ENCODE peak calls at places on chromosomes 1 and 21, in ten cellular contexts. O, Q, J, P, W, I, Z, H, N and S are unnamed samples.

GRCh38 chr21:17501107-17502006 is 11.5 kb upstream of the CXADR start:
- DNase-seq in O (no peak), P (no peak), Q (no peak), H (no peak), W (no peak), N (no peak), J (no peak), Z (no peak), I (peak), S (no peak)

GRCh38 chr1:26434161-26434752 is 2.1 kb downstream of the DHDDS start:
- DNase-seq in I (peak), N (no peak), H (no peak), P (no peak), J (no peak), W (no peak), Q (no peak), Z (no peak), O (no peak), S (no peak)

GRCh38 chr1:82386365-82387069 is 585.8 kb downstream of the ADGRL2 start:
- DNase-seq in Q (no peak), W (no peak), I (no peak), H (no peak), Z (no peak), O (no peak), N (no peak), J (peak), P (no peak), S (no peak)

GRCh38 chr1:43849670-43850069 is 83.9 kb upstream of the ARTN start:
- DNase-seq in I (no peak), Q (no peak), O (no peak), P (no peak), Z (no peak), H (no peak), W (no peak), N (no peak), J (no peak), S (no peak)

GRCh38 chr21:26070822-26071425 is 99.6 kb downstream of the APP start:
- DNase-seq in J (peak), Q (peak), Z (peak), I (peak), N (peak), P (peak), O (peak), W (no peak), H (peak), S (no peak)

GRCh38 chr1:119713039-119713537 is 1.4 kb downstream of the PHGDH start:
- DNase-seq in H (peak), Q (no peak), O (no peak), N (peak), W (no peak), J (peak), P (no peak), I (no peak), Z (peak), S (no peak)

GRCh38 chr1:5755552-5756125 is 236.6 kb downstream of the NPHP4 start:
- DNase-seq in H (no peak), P (no peak), Z (no peak), N (no peak), O (no peak), W (no peak), J (no peak), I (no peak), Q (no peak), S (peak)

GRCh38 chr1:191371626-191372025 is 786.6 kb upstream of the RGS18 start:
- DNase-seq in N (no peak), H (no peak), Z (no peak), O (no peak), J (no peak), W (no peak), Q (no peak), P (no peak), I (no peak), S (no peak)

GRCh38 chr1:67889940-67890567 is 56.8 kb upstream of the GNG12 start:
- DNase-seq in O (no peak), P (peak), J (peak), Q (no peak), Z (peak), W (no peak), H (no peak), I (peak), N (no peak), S (no peak)

GRCh38 chr1:24558902-24559791 is 3.3 kb downstream of the NCMAP start:
- DNase-seq in O (no peak), P (no peak), H (peak), W (peak), Z (peak), N (no peak), Q (peak), J (peak), I (peak), S (no peak)

GRCh38 chr1:204728456-204728855 is 42.9 kb upstream of the LRRN2 start:
- DNase-seq in O (no peak), N (no peak), P (no peak), Q (no peak), I (peak), W (no peak), J (no peak), H (no peak), Z (no peak), S (no peak)

GRCh38 chr21:44919913-44920693 is 596 bp downstream of the ITGB2 start:
- DNase-seq in Q (no peak), I (no peak), P (no peak), O (no peak), W (no peak), Z (no peak), H (no peak), N (no peak), J (no peak), S (peak)

GRCh38 chr1:113325039-113325438 is 65.3 kb upstream of the MAGI3 start:
- DNase-seq in J (no peak), W (no peak), I (peak), P (no peak), Q (no peak), Z (no peak), H (no peak), O (no peak), N (no peak), S (no peak)

GRCh38 chr1:22208265-22208972 is 65.5 kb upstream of the WNT4 start:
- DNase-seq in N (no peak), Q (no peak), Z (no peak), I (peak), J (no peak), H (no peak), O (no peak), P (no peak), W (no peak), S (peak)

GRCh38 chr1:79005945-79006344 is 585 bp downstream of the ADGRL4 start:
- DNase-seq in P (no peak), O (no peak), H (no peak), W (no peak), J (peak), Z (peak), N (no peak), I (no peak), Q (no peak), S (no peak)

GRCh38 chr1:5976231-5976630 is 16.0 kb downstream of the NPHP4 start:
- DNase-seq in W (no peak), J (no peak), H (no peak), Q (no peak), P (no peak), I (no peak), O (no peak), Z (no peak), N (no peak), S (peak)

GRCh38 chr1:39720094-39720999 is 18.3 kb upstream of the PPIE start:
- DNase-seq in P (no peak), N (peak), O (no peak), J (peak), Z (peak), Q (no peak), W (no peak), H (no peak), I (peak), S (no peak)

GRCh38 chr1:96220644-96221043 is 500.9 kb upstream of the PTBP2 start:
- DNase-seq in W (no peak), H (no peak), P (no peak), I (no peak), O (no peak), J (no peak), N (no peak), Q (no peak), Z (no peak), S (no peak)

GRCh38 chr1:245687636-245688535 is 533.1 kb downstream of the KIF26B start:
- DNase-seq in Q (no peak), I (no peak), H (no peak), O (no peak), N (no peak), W (no peak), P (no peak), J (no peak), Z (no peak), S (no peak)

GRCh38 chr1:113930499-113931161 is 1.5 kb downstream of the HIPK1 start:
- DNase-seq in J (peak), O (no peak), H (no peak), P (peak), Q (no peak), I (peak), Z (peak), W (no peak), N (peak), S (no peak)

GRCh38 chr1:67463298-67463960 is 33.2 kb upstream of the SERBP1 start:
- DNase-seq in P (no peak), H (no peak), Q (no peak), I (no peak), Z (peak), J (no peak), O (no peak), N (no peak), W (no peak), S (no peak)

GRCh38 chr1:22241250-22241649 is 98.4 kb upstream of the WNT4 start:
- DNase-seq in O (no peak), H (no peak), J (no peak), Z (no peak), P (no peak), N (no peak), W (no peak), I (no peak), Q (no peak), S (no peak)

GRCh38 chr1:228216371-228217320 is 8.8 kb downstream of the OBSCN start:
- DNase-seq in Q (peak), O (no peak), P (no peak), Z (no peak), H (no peak), W (no peak), N (no peak), I (no peak), J (no peak), S (no peak)

GRCh38 chr1:156357977-156358376 is 11.0 kb upstream of the RHBG start:
- DNase-seq in Z (no peak), P (no peak), W (no peak), N (no peak), I (no peak), Q (no peak), H (no peak), J (no peak), O (no peak), S (no peak)

GRCh38 chr21:16082038-16082816 is 352.4 kb downstream of the USP25 start:
- DNase-seq in H (no peak), Q (no peak), N (peak), W (no peak), I (peak), P (no peak), J (peak), O (no peak), Z (peak), S (no peak)

GRCh38 chr1:233394860-233395717 is 67.6 kb downstream of the MAP3K21 start:
- DNase-seq in I (peak), J (peak), N (peak), W (no peak), Q (no peak), P (peak), H (peak), O (no peak), Z (peak), S (no peak)

GRCh38 chr1:224377676-224378006 is 21.0 kb downstream of the CNIH4 start:
- DNase-seq in N (no peak), Z (peak), I (peak), Q (no peak), P (no peak), J (peak), H (no peak), O (no peak), W (no peak), S (no peak)

GRCh38 chr1:101278845-101279244 is 42.0 kb downstream of the S1PR1 start:
- DNase-seq in Z (no peak), H (no peak), W (no peak), P (no peak), O (no peak), J (no peak), Q (no peak), I (no peak), N (no peak), S (no peak)

GRCh38 chr1:20533635-20534034 is 18.7 kb upstream of the FAM43B start:
- DNase-seq in W (no peak), H (no peak), P (no peak), Q (no peak), Z (no peak), J (no peak), I (no peak), O (no peak), N (no peak), S (no peak)

GRCh38 chr1:200428482-200429205 is 18.8 kb upstream of the ZNF281 start:
- DNase-seq in W (no peak), Q (no peak), N (no peak), P (no peak), H (no peak), J (peak), I (peak), O (no peak), Z (peak), S (no peak)

DNA sequence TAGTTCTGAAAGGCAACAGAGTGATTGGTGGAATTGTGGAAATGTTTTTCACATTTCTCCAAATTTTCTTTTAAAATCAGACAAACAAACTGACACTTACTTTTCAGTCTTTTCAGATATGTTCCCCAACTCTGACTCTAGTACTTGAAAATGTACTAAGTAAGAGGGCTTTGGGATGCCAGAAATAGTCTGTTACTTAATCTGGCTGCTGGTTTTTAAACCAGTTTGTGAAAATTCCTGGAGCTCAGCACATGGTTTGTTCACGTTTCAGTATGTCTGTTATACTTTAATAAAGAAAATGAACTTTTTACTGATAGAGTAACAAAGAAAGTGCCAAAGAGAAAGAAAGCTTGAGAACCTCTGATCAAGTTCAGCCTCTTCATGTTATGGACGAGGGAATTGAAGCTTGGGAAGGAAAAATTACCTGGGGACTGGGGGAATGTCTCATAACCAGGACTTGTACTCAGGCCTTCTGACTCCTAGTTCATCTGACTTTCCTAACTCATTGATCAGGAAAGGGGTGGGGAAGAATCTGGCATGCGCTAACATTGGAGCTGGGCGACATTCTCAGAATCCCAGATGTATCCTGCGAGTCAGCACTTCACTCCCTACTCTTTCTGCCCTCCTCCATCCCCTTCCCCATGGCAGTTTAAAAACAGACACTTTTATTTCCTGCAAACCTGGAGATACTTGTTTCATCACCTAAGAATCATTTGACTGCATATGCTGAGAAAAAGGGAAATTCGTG is 30.8 kb upstream of the DNAJC6 start:
- DNase-seq in O (no peak), Q (no peak), J (peak), P (no peak), Z (no peak), W (no peak), H (no peak), N (no peak), I (no peak), S (no peak)
- H3K4me3 ChIP-seq in O (no peak), Q (peak), J (no peak), P (no peak), Z (no peak), W (no peak), H (no peak), N (no peak), I (no peak), S (no peak)

GRCh38 chr21:41318218-41318617 is 1.6 kb downstream of the FAM3B start:
- DNase-seq in Z (no peak), N (no peak), P (no peak), W (no peak), I (no peak), O (no peak), H (no peak), Q (no peak), J (no peak), S (no peak)

GRCh38 chr21:41315726-41316125 is 875 bp upstream of the FAM3B start:
- DNase-seq in W (no peak), H (no peak), P (no peak), J (no peak), I (no peak), Z (no peak), O (no peak), N (no peak), Q (no peak), S (no peak)

GRCh38 chr21:41317458-41317857 is 857 bp downstream of the FAM3B start:
- DNase-seq in P (no peak), W (no peak), O (no peak), J (no peak), H (no peak), N (no peak), I (no peak), Z (no peak), Q (no peak), S (no peak)

GRCh38 chr21:41316641-41317392 is at the start of gene FAM3B:
- DNase-seq in Z (no peak), O (no peak), N (no peak), J (no peak), Q (no peak), H (no peak), W (no peak), P (no peak), I (no peak), S (peak)

DNA sequence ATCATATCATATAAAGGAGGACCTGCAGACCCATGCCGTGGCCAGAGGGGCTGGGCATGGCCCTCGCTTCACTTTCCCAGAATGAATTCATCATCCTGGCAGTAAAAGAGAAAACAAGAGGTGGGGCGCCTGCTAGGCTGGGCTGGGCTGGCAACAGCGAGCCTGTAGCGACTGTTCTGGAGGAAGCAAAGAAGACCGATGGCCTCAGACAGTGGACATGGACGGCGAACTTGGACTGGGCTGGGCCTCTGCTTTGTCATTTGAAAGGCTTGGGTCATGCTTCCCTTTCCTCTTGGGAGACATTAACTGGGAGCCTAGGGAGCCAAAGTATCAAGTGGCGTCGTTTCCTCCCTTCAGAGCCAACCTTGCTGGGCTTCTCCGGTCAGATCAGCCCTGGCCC is 401 bp upstream of the FAM3B start:
- DNase-seq in J (no peak), Q (no peak), H (no peak), W (no peak), O (no peak), P (no peak), N (no peak), Z (no peak), I (no peak), S (no peak)
- H3K4me3 ChIP-seq in J (no peak), Q (peak), H (peak), W (peak), O (no peak), P (no peak), N (no peak), Z (no peak), I (peak), S (no peak)

GRCh38 chr1:247218252-247218651 is 37.6 kb upstream of the VN1R5 start:
- DNase-seq in J (no peak), Q (no peak), I (no peak), H (no peak), W (no peak), O (no peak), Z (no peak), P (no peak), N (no peak), S (no peak)
- H3K4me3 ChIP-seq in J (no peak), Q (no peak), I (no peak), H (no peak), W (no peak), O (no peak), Z (no peak), P (no peak), N (no peak), S (no peak)

GRCh38 chr1:117616356-117616755 is 10.5 kb downstream of the TENT5C start:
- DNase-seq in H (no peak), Z (no peak), Q (no peak), N (no peak), P (no peak), J (no peak), W (no peak), I (no peak), O (peak), S (no peak)
- H3K4me3 ChIP-seq in H (no peak), Z (no peak), Q (no peak), N (no peak), P (no peak), J (no peak), W (no peak), I (no peak), O (no peak), S (no peak)